ENCODE peak calls at places on chromosomes 12 and 14, in six cellular contexts. V, R, H, F, I and X are unnamed samples.
A peak's percentile ranks its signal among the peaks of the same experiment; 100 is the strongest.

GRCh38 chr12:76694369-76694768 is 69.5 kb upstream of the ZDHHC17 start:
- DNase-seq in F (no peak), H (no peak), I (no peak), R (no peak), V (no peak), X (no peak)

GRCh38 chr14:87816421-87816820 is 176.6 kb downstream of the GALC start:
- DNase-seq in H (no peak), F (no peak), V (no peak), R (no peak), I (no peak), X (no peak)

GRCh38 chr12:87995581-87996178 is 33.5 kb downstream of the C12orf50 start:
- DNase-seq in H (peak; percentile 79), F (peak; percentile 47), I (peak; percentile 79), V (peak; percentile 79), R (peak; percentile 77), X (peak; percentile 86)

GRCh38 chr12:52497975-52498374 is 4.9 kb upstream of the KRT6A start:
- DNase-seq in V (no peak), H (no peak), I (no peak), F (no peak), R (no peak), X (no peak)

GRCh38 chr14:59585891-59586554 is 9.4 kb upstream of the CCDC175 start:
- DNase-seq in F (no peak), R (no peak), I (no peak), H (no peak), V (peak; percentile 28), X (no peak)

GRCh38 chr12:41441180-41441579 is 253.1 kb downstream of the PDZRN4 start:
- DNase-seq in R (no peak), F (peak; percentile 46), H (no peak), V (no peak), I (no peak), X (no peak)

GRCh38 chr14:104775073-104775489 is 20.5 kb downstream of the AKT1 start:
- DNase-seq in V (no peak), F (no peak), R (no peak), H (no peak), I (no peak), X (no peak)

GRCh38 chr12:40768125-40768864 is 76.1 kb downstream of the CNTN1 start:
- DNase-seq in F (peak; percentile 39), I (no peak), R (no peak), V (no peak), H (peak; percentile 4), X (no peak)

GRCh38 chr12:47609806-47610205 is 96.0 kb downstream of the RPAP3 start:
- DNase-seq in I (no peak), R (no peak), V (no peak), H (no peak), F (no peak), X (no peak)

GRCh38 chr14:51369814-51370213 is 129.8 kb downstream of the TMX1 start:
- DNase-seq in V (peak; percentile 51), R (peak; percentile 18), F (peak; percentile 10), H (no peak), I (no peak), X (peak; percentile 41)

GRCh38 chr14:21997300-21997699 is 323.7 kb upstream of the OR4E1 start:
- DNase-seq in F (peak; percentile 59), I (peak; percentile 57), R (peak; percentile 31), H (peak; percentile 76), V (peak; percentile 62), X (peak; percentile 89)

GRCh38 chr14:90893028-90893427 is 76.8 kb upstream of the TTC7B start:
- DNase-seq in H (no peak), I (no peak), V (no peak), R (no peak), F (peak; percentile 7), X (no peak)

GRCh38 chr14:56686416-56686815 is 106.8 kb downstream of the TMEM260 start:
- DNase-seq in F (no peak), H (peak; percentile 73), V (peak; percentile 33), I (no peak), R (no peak), X (peak; percentile 67)

GRCh38 chr14:102304611-102305506 is at the start of gene MOK:
- DNase-seq in F (peak; percentile 86), V (peak; percentile 99), I (peak; percentile 97), R (peak; percentile 92), H (peak; percentile 98), X (peak; percentile 97)

GRCh38 chr12:55636853-55637252 is at the start of gene OR10P1:
- DNase-seq in H (no peak), I (no peak), R (no peak), F (no peak), V (no peak), X (no peak)

GRCh38 chr14:61710853-61711817 is 15.8 kb downstream of the HIF1A start:
- DNase-seq in H (no peak), R (no peak), V (peak; percentile 82), I (no peak), F (no peak), X (no peak)

GRCh38 chr14:101836131-101836530 is 74.6 kb downstream of the PPP2R5C start:
- DNase-seq in H (no peak), I (no peak), V (no peak), R (no peak), F (no peak), X (no peak)

GRCh38 chr12:93092559-93092945 is 163.5 kb upstream of the EEA1 start:
- DNase-seq in F (no peak), I (no peak), H (no peak), V (peak; percentile 64), R (no peak), X (no peak)

GRCh38 chr12:50922820-50923219 is 29.5 kb upstream of the HIGD1C start:
- DNase-seq in R (no peak), H (peak; percentile 17), V (no peak), I (no peak), F (no peak), X (no peak)

GRCh38 chr12:112815589-112816321 is 24.2 kb downstream of the RPH3A start:
- DNase-seq in F (no peak), H (no peak), V (no peak), R (no peak), I (no peak), X (no peak)

GRCh38 chr12:753401-754237 is 1.2 kb downstream of the WNK1 start:
- DNase-seq in R (no peak), H (peak; percentile 57), F (peak; percentile 52), I (peak; percentile 60), V (no peak), X (peak; percentile 70)

GRCh38 chr14:101365329-101366158 is 195.8 kb upstream of the DIO3 start:
- DNase-seq in R (no peak), F (no peak), V (no peak), I (no peak), H (peak; percentile 89), X (no peak)

GRCh38 chr12:2317819-2318218 is 265.0 kb downstream of the CACNA1C start:
- DNase-seq in R (no peak), I (no peak), V (no peak), H (no peak), F (no peak), X (peak; percentile 27)

GRCh38 chr14:29144598-29144997 is 378.0 kb downstream of the FOXG1 start:
- DNase-seq in R (no peak), H (no peak), F (no peak), V (peak; percentile 66), I (no peak), X (no peak)
- TF ChIP-seq EZH2phosphoT487 in R (no peak), H (no peak), F (no peak), V (no peak), I (no peak), X (no peak)

DNA sequence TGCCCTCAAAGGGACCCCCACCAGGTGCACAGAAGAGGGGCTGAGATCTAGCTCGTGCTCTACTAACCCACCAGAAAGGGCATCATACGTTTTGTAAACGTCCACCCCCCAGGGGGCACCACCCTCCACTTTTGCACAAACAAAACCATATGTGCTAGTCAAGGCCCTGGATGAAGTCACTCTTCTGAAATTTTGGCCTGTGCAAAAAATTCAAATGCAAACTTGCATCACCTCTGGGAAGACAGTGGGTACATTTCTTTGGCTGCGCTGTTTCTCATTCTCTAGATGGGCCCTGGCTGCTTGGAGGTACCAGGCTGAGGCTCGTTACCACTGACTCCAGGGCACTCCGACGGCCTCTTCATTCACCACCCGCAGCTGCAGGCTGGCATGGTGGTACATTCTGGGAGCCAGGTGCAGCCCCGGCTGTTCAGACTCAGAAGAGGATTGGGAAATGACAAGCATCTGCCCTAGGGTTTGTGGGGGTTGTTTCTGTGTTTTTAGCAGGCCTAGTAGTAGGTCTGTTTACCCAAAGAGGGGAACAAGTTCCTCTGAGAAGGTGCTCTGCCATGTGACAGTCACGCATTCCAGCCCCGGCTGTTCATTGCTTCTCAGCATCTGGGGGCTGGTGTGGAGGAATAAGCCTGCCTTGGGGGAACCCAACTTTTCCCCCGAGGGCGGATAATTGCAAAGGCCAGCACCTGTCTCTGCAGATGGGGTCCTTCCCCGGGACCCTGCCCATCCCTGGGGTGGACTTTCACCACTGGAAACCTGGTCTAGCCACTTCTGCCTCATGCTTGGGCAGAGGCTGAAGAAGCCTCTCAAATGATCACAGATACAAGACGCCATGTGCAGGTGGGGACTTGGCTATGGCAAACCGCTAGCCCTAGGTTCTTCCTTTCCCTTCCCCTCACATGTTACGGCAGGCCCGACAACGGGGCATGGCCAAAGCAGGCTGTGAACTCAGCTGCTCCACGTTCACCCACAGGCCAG is 147.6 kb downstream of the DPF3 start:
- DNase-seq in F (no peak), I (no peak), R (no peak), H (no peak), V (peak; percentile 48), X (no peak)
- TF ChIP-seq EZH2phosphoT487 in F (no peak), I (no peak), R (no peak), H (no peak), V (no peak), X (no peak)

DNA sequence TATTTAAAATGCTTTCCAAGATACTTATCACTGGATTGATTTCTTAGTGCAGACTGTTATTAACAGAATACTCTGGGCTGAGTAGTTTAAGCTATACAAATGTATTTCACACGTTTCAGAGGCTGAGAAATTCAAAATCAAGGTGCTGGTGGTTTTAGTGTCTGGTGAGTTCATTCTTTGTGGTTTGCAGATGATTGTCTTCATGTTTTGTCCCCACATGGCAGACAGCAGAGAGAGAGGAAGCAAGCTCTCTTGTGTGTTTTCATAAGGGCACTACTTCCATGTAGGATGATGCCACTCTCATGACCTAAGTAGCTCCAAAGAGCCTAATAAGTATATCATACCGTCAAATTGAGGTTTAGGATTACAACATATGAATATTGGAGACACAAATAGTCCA is 1348.9 kb upstream of the FLRT2 start:
- DNase-seq in H (no peak), R (no peak), I (no peak), V (no peak), F (peak; percentile 6), X (no peak)
- TF ChIP-seq EZH2phosphoT487 in H (no peak), R (no peak), I (no peak), V (no peak), F (no peak), X (no peak)

GRCh38 chr12:65655074-65655493 is 169.2 kb upstream of the HMGA2 start:
- DNase-seq in H (no peak), V (peak; percentile 32), R (no peak), F (no peak), I (no peak), X (no peak)

GRCh38 chr12:65657635-65658034 is 166.6 kb upstream of the HMGA2 start:
- DNase-seq in H (no peak), I (no peak), V (peak; percentile 43), R (no peak), F (no peak), X (no peak)

GRCh38 chr12:65658360-65658759 is 165.9 kb upstream of the HMGA2 start:
- DNase-seq in R (no peak), V (no peak), H (no peak), F (no peak), I (no peak), X (no peak)

GRCh38 chr12:65656904-65657351 is 167.4 kb upstream of the HMGA2 start:
- DNase-seq in R (peak; percentile 97), F (no peak), V (peak; percentile 99), H (no peak), I (no peak), X (no peak)

GRCh38 chr12:65656156-65656885 is 168.0 kb upstream of the HMGA2 start:
- DNase-seq in F (no peak), I (no peak), R (no peak), V (no peak), H (no peak), X (no peak)
- TF ChIP-seq EZH2phosphoT487 in F (no peak), I (no peak), R (no peak), V (no peak), H (no peak), X (no peak)